ENCODE peak calls at places on chromosomes 2 and 18, in six cellular contexts. One of them, this sample, is unnamed.

GRCh38 chr2:227192491-227192890 is 28.1 kb downstream of the COL4A3 start:
- DNase-seq in GM06990: no peak
- DNase-seq in AG04450: no peak
- DNase-seq in activated effector memory CD4-positive, alpha-beta T cell treated with anti-CD3 and anti-CD28 coated beads, Interleukin-2, amount 50 U/mL, for 16 hours: no peak
- DNase-seq in CD8-positive, alpha-beta memory T cell: no peak
- DNase-seq in CD8-positive, alpha-beta T cell: no peak
- DNase-seq in this sample: no peak

GRCh38 chr18:48018806-48019295 is 88.4 kb upstream of the SMAD2 start:
- DNase-seq in CD8-positive, alpha-beta memory T cell: no peak
- DNase-seq in CD8-positive, alpha-beta T cell: no peak
- DNase-seq in GM06990: no peak
- DNase-seq in AG04450: no peak
- DNase-seq in activated effector memory CD4-positive, alpha-beta T cell treated with anti-CD3 and anti-CD28 coated beads, Interleukin-2, amount 50 U/mL, for 16 hours: peak
- DNase-seq in this sample: peak

GRCh38 chr2:44668336-44668735 is 273.2 kb upstream of the SIX3 start:
- DNase-seq in activated effector memory CD4-positive, alpha-beta T cell treated with anti-CD3 and anti-CD28 coated beads, Interleukin-2, amount 50 U/mL, for 16 hours: no peak
- DNase-seq in CD8-positive, alpha-beta T cell: no peak
- DNase-seq in GM06990: peak
- DNase-seq in AG04450: no peak
- DNase-seq in CD8-positive, alpha-beta memory T cell: no peak
- DNase-seq in this sample: peak

GRCh38 chr18:8673276-8674209 is 31.8 kb upstream of the MTCL1 start:
- DNase-seq in AG04450: no peak
- DNase-seq in CD8-positive, alpha-beta T cell: no peak
- DNase-seq in GM06990: no peak
- DNase-seq in activated effector memory CD4-positive, alpha-beta T cell treated with anti-CD3 and anti-CD28 coated beads, Interleukin-2, amount 50 U/mL, for 16 hours: no peak
- DNase-seq in CD8-positive, alpha-beta memory T cell: no peak
- DNase-seq in this sample: no peak

GRCh38 chr18:57141208-57142129 is 5.4 kb upstream of the BOD1L2 start:
- DNase-seq in CD8-positive, alpha-beta T cell: no peak
- DNase-seq in activated effector memory CD4-positive, alpha-beta T cell treated with anti-CD3 and anti-CD28 coated beads, Interleukin-2, amount 50 U/mL, for 16 hours: no peak
- DNase-seq in AG04450: no peak
- DNase-seq in GM06990: no peak
- DNase-seq in CD8-positive, alpha-beta memory T cell: no peak
- DNase-seq in this sample: no peak

GRCh38 chr2:66431840-66432511 is 2.9 kb upstream of the MEIS1 start:
- DNase-seq in CD8-positive, alpha-beta T cell: no peak
- DNase-seq in AG04450: no peak
- DNase-seq in activated effector memory CD4-positive, alpha-beta T cell treated with anti-CD3 and anti-CD28 coated beads, Interleukin-2, amount 50 U/mL, for 16 hours: no peak
- DNase-seq in GM06990: no peak
- DNase-seq in CD8-positive, alpha-beta memory T cell: no peak
- DNase-seq in this sample: no peak

GRCh38 chr2:75277111-75277510 is 77.8 kb upstream of the TACR1 start:
- DNase-seq in AG04450: no peak
- DNase-seq in CD8-positive, alpha-beta T cell: no peak
- DNase-seq in GM06990: no peak
- DNase-seq in CD8-positive, alpha-beta memory T cell: no peak
- DNase-seq in activated effector memory CD4-positive, alpha-beta T cell treated with anti-CD3 and anti-CD28 coated beads, Interleukin-2, amount 50 U/mL, for 16 hours: no peak
- DNase-seq in this sample: peak

GRCh38 chr2:120599656-120600055 is 136.0 kb upstream of the GLI2 start:
- DNase-seq in CD8-positive, alpha-beta T cell: no peak
- DNase-seq in CD8-positive, alpha-beta memory T cell: no peak
- DNase-seq in activated effector memory CD4-positive, alpha-beta T cell treated with anti-CD3 and anti-CD28 coated beads, Interleukin-2, amount 50 U/mL, for 16 hours: no peak
- DNase-seq in GM06990: no peak
- DNase-seq in AG04450: no peak
- DNase-seq in this sample: no peak

GRCh38 chr2:86105252-86105968 is at the start of gene POLR1A:
- DNase-seq in activated effector memory CD4-positive, alpha-beta T cell treated with anti-CD3 and anti-CD28 coated beads, Interleukin-2, amount 50 U/mL, for 16 hours: peak
- DNase-seq in GM06990: peak
- DNase-seq in CD8-positive, alpha-beta memory T cell: peak
- DNase-seq in CD8-positive, alpha-beta T cell: peak
- DNase-seq in AG04450: peak
- DNase-seq in this sample: peak

GRCh38 chr2:240296611-240297552 is 138.6 kb upstream of the GPC1 start:
- DNase-seq in activated effector memory CD4-positive, alpha-beta T cell treated with anti-CD3 and anti-CD28 coated beads, Interleukin-2, amount 50 U/mL, for 16 hours: peak
- DNase-seq in GM06990: no peak
- DNase-seq in AG04450: no peak
- DNase-seq in CD8-positive, alpha-beta memory T cell: no peak
- DNase-seq in CD8-positive, alpha-beta T cell: no peak
- DNase-seq in this sample: no peak

GRCh38 chr2:238955648-238956531 is 108.0 kb downstream of the TWIST2 start:
- DNase-seq in CD8-positive, alpha-beta memory T cell: no peak
- DNase-seq in CD8-positive, alpha-beta T cell: no peak
- DNase-seq in AG04450: no peak
- DNase-seq in activated effector memory CD4-positive, alpha-beta T cell treated with anti-CD3 and anti-CD28 coated beads, Interleukin-2, amount 50 U/mL, for 16 hours: no peak
- DNase-seq in GM06990: no peak
- DNase-seq in this sample: peak

GRCh38 chr2:84257871-84258270 is 201.2 kb downstream of the SUCLG1 start:
- DNase-seq in GM06990: no peak
- DNase-seq in CD8-positive, alpha-beta T cell: no peak
- DNase-seq in AG04450: no peak
- DNase-seq in activated effector memory CD4-positive, alpha-beta T cell treated with anti-CD3 and anti-CD28 coated beads, Interleukin-2, amount 50 U/mL, for 16 hours: no peak
- DNase-seq in CD8-positive, alpha-beta memory T cell: no peak
- DNase-seq in this sample: peak

GRCh38 chr2:85455552-85456090 is 37.1 kb downstream of the SH2D6 start:
- DNase-seq in CD8-positive, alpha-beta memory T cell: no peak
- DNase-seq in AG04450: no peak
- DNase-seq in activated effector memory CD4-positive, alpha-beta T cell treated with anti-CD3 and anti-CD28 coated beads, Interleukin-2, amount 50 U/mL, for 16 hours: no peak
- DNase-seq in CD8-positive, alpha-beta T cell: no peak
- DNase-seq in GM06990: no peak
- DNase-seq in this sample: no peak

GRCh38 chr2:233429175-233429897 is 75.0 kb downstream of the DGKD start:
- DNase-seq in activated effector memory CD4-positive, alpha-beta T cell treated with anti-CD3 and anti-CD28 coated beads, Interleukin-2, amount 50 U/mL, for 16 hours: peak
- DNase-seq in GM06990: no peak
- DNase-seq in CD8-positive, alpha-beta memory T cell: no peak
- DNase-seq in AG04450: no peak
- DNase-seq in CD8-positive, alpha-beta T cell: no peak
- DNase-seq in this sample: no peak

GRCh38 chr2:204177977-204178522 is 241.5 kb downstream of the ICOS start:
- DNase-seq in AG04450: no peak
- DNase-seq in CD8-positive, alpha-beta T cell: peak
- DNase-seq in activated effector memory CD4-positive, alpha-beta T cell treated with anti-CD3 and anti-CD28 coated beads, Interleukin-2, amount 50 U/mL, for 16 hours: peak
- DNase-seq in CD8-positive, alpha-beta memory T cell: peak
- DNase-seq in GM06990: no peak
- DNase-seq in this sample: peak

GRCh38 chr2:48131503-48132293 is 225.4 kb upstream of the FBXO11 start:
- DNase-seq in CD8-positive, alpha-beta T cell: no peak
- DNase-seq in GM06990: no peak
- DNase-seq in AG04450: no peak
- DNase-seq in CD8-positive, alpha-beta memory T cell: no peak
- DNase-seq in activated effector memory CD4-positive, alpha-beta T cell treated with anti-CD3 and anti-CD28 coated beads, Interleukin-2, amount 50 U/mL, for 16 hours: no peak
- DNase-seq in this sample: peak

GRCh38 chr2:25606892-25607291 is 66.5 kb downstream of the DTNB start:
- DNase-seq in GM06990: no peak
- DNase-seq in activated effector memory CD4-positive, alpha-beta T cell treated with anti-CD3 and anti-CD28 coated beads, Interleukin-2, amount 50 U/mL, for 16 hours: no peak
- DNase-seq in AG04450: no peak
- DNase-seq in CD8-positive, alpha-beta T cell: no peak
- DNase-seq in CD8-positive, alpha-beta memory T cell: no peak
- DNase-seq in this sample: peak

GRCh38 chr18:76487782-76488181 is 7.3 kb downstream of the ZNF516 start:
- DNase-seq in CD8-positive, alpha-beta memory T cell: no peak
- DNase-seq in GM06990: no peak
- DNase-seq in AG04450: no peak
- DNase-seq in activated effector memory CD4-positive, alpha-beta T cell treated with anti-CD3 and anti-CD28 coated beads, Interleukin-2, amount 50 U/mL, for 16 hours: no peak
- DNase-seq in CD8-positive, alpha-beta T cell: no peak
- DNase-seq in this sample: peak

GRCh38 chr2:36322108-36322507 is 33.5 kb upstream of the CRIM1 start:
- DNase-seq in CD8-positive, alpha-beta T cell: no peak
- DNase-seq in AG04450: no peak
- DNase-seq in activated effector memory CD4-positive, alpha-beta T cell treated with anti-CD3 and anti-CD28 coated beads, Interleukin-2, amount 50 U/mL, for 16 hours: no peak
- DNase-seq in CD8-positive, alpha-beta memory T cell: no peak
- DNase-seq in GM06990: no peak
- DNase-seq in this sample: peak

GRCh38 chr2:170307988-170308387 is 130.0 kb downstream of the MYO3B start:
- DNase-seq in CD8-positive, alpha-beta memory T cell: no peak
- DNase-seq in activated effector memory CD4-positive, alpha-beta T cell treated with anti-CD3 and anti-CD28 coated beads, Interleukin-2, amount 50 U/mL, for 16 hours: no peak
- DNase-seq in GM06990: no peak
- DNase-seq in CD8-positive, alpha-beta T cell: no peak
- DNase-seq in AG04450: no peak
- DNase-seq in this sample: no peak

GRCh38 chr2:235468978-235469694 is 24.7 kb upstream of the AGAP1 start:
- DNase-seq in CD8-positive, alpha-beta T cell: no peak
- DNase-seq in GM06990: no peak
- DNase-seq in AG04450: peak
- DNase-seq in CD8-positive, alpha-beta memory T cell: no peak
- DNase-seq in activated effector memory CD4-positive, alpha-beta T cell treated with anti-CD3 and anti-CD28 coated beads, Interleukin-2, amount 50 U/mL, for 16 hours: no peak
- DNase-seq in this sample: peak

GRCh38 chr2:240165638-240166037 is 25.2 kb upstream of the OTOS start:
- DNase-seq in activated effector memory CD4-positive, alpha-beta T cell treated with anti-CD3 and anti-CD28 coated beads, Interleukin-2, amount 50 U/mL, for 16 hours: peak
- DNase-seq in AG04450: no peak
- DNase-seq in GM06990: no peak
- DNase-seq in CD8-positive, alpha-beta memory T cell: no peak
- DNase-seq in CD8-positive, alpha-beta T cell: no peak
- DNase-seq in this sample: no peak

GRCh38 chr2:150882751-150883520 is 378.7 kb downstream of the RBM43 start:
- DNase-seq in AG04450: no peak
- DNase-seq in activated effector memory CD4-positive, alpha-beta T cell treated with anti-CD3 and anti-CD28 coated beads, Interleukin-2, amount 50 U/mL, for 16 hours: no peak
- DNase-seq in GM06990: no peak
- DNase-seq in CD8-positive, alpha-beta T cell: no peak
- DNase-seq in CD8-positive, alpha-beta memory T cell: no peak
- DNase-seq in this sample: no peak

GRCh38 chr2:200702646-200703118 is 109.0 kb upstream of the BZW1 start:
- DNase-seq in CD8-positive, alpha-beta T cell: no peak
- DNase-seq in AG04450: no peak
- DNase-seq in CD8-positive, alpha-beta memory T cell: peak
- DNase-seq in GM06990: no peak
- DNase-seq in activated effector memory CD4-positive, alpha-beta T cell treated with anti-CD3 and anti-CD28 coated beads, Interleukin-2, amount 50 U/mL, for 16 hours: peak
- DNase-seq in this sample: no peak

GRCh38 chr2:36769106-36769505 is 72.6 kb downstream of the VIT start:
- DNase-seq in AG04450: no peak
- DNase-seq in CD8-positive, alpha-beta T cell: no peak
- DNase-seq in CD8-positive, alpha-beta memory T cell: no peak
- DNase-seq in activated effector memory CD4-positive, alpha-beta T cell treated with anti-CD3 and anti-CD28 coated beads, Interleukin-2, amount 50 U/mL, for 16 hours: no peak
- DNase-seq in GM06990: no peak
- DNase-seq in this sample: no peak

GRCh38 chr18:62445386-62445917 is 77.4 kb upstream of the ZCCHC2 start:
- DNase-seq in CD8-positive, alpha-beta T cell: no peak
- DNase-seq in GM06990: no peak
- DNase-seq in CD8-positive, alpha-beta memory T cell: no peak
- DNase-seq in activated effector memory CD4-positive, alpha-beta T cell treated with anti-CD3 and anti-CD28 coated beads, Interleukin-2, amount 50 U/mL, for 16 hours: no peak
- DNase-seq in AG04450: no peak
- DNase-seq in this sample: no peak

GRCh38 chr2:212538156-212539144 is at the start of gene ERBB4:
- DNase-seq in activated effector memory CD4-positive, alpha-beta T cell treated with anti-CD3 and anti-CD28 coated beads, Interleukin-2, amount 50 U/mL, for 16 hours: no peak
- DNase-seq in CD8-positive, alpha-beta T cell: no peak
- DNase-seq in CD8-positive, alpha-beta memory T cell: no peak
- DNase-seq in GM06990: peak
- DNase-seq in AG04450: no peak
- DNase-seq in this sample: peak

GRCh38 chr18:73407506-73407905 is 539.7 kb upstream of the NETO1 start:
- DNase-seq in AG04450: no peak
- DNase-seq in CD8-positive, alpha-beta T cell: no peak
- DNase-seq in activated effector memory CD4-positive, alpha-beta T cell treated with anti-CD3 and anti-CD28 coated beads, Interleukin-2, amount 50 U/mL, for 16 hours: no peak
- DNase-seq in GM06990: no peak
- DNase-seq in CD8-positive, alpha-beta memory T cell: no peak
- DNase-seq in this sample: no peak

GRCh38 chr18:7164610-7165009 is 47.0 kb upstream of the LAMA1 start:
- DNase-seq in activated effector memory CD4-positive, alpha-beta T cell treated with anti-CD3 and anti-CD28 coated beads, Interleukin-2, amount 50 U/mL, for 16 hours: no peak
- DNase-seq in CD8-positive, alpha-beta T cell: no peak
- DNase-seq in CD8-positive, alpha-beta memory T cell: no peak
- DNase-seq in GM06990: no peak
- DNase-seq in AG04450: no peak
- DNase-seq in this sample: peak

GRCh38 chr18:23935804-23936203 is 78.8 kb upstream of the TTC39C start:
- DNase-seq in CD8-positive, alpha-beta T cell: no peak
- DNase-seq in AG04450: no peak
- DNase-seq in CD8-positive, alpha-beta memory T cell: peak
- DNase-seq in activated effector memory CD4-positive, alpha-beta T cell treated with anti-CD3 and anti-CD28 coated beads, Interleukin-2, amount 50 U/mL, for 16 hours: no peak
- DNase-seq in GM06990: no peak
- DNase-seq in this sample: no peak

GRCh38 chr2:230209422-230210051 is 10.2 kb downstream of the SP110 start:
- DNase-seq in activated effector memory CD4-positive, alpha-beta T cell treated with anti-CD3 and anti-CD28 coated beads, Interleukin-2, amount 50 U/mL, for 16 hours: no peak
- DNase-seq in AG04450: no peak
- DNase-seq in CD8-positive, alpha-beta memory T cell: no peak
- DNase-seq in CD8-positive, alpha-beta T cell: no peak
- DNase-seq in GM06990: no peak
- DNase-seq in this sample: no peak

GRCh38 chr2:126657146-126657635 is 1.2 kb downstream of the GYPC start:
- DNase-seq in AG04450: peak
- DNase-seq in CD8-positive, alpha-beta memory T cell: peak
- DNase-seq in CD8-positive, alpha-beta T cell: peak
- DNase-seq in GM06990: peak
- DNase-seq in activated effector memory CD4-positive, alpha-beta T cell treated with anti-CD3 and anti-CD28 coated beads, Interleukin-2, amount 50 U/mL, for 16 hours: peak
- DNase-seq in this sample: peak

GRCh38 chr2:211331736-211332135 is 775.3 kb downstream of the CPS1 start:
- DNase-seq in GM06990: no peak
- DNase-seq in AG04450: no peak
- DNase-seq in CD8-positive, alpha-beta T cell: no peak
- DNase-seq in activated effector memory CD4-positive, alpha-beta T cell treated with anti-CD3 and anti-CD28 coated beads, Interleukin-2, amount 50 U/mL, for 16 hours: no peak
- DNase-seq in CD8-positive, alpha-beta memory T cell: no peak
- DNase-seq in this sample: no peak

GRCh38 chr2:153152036-153152435 is 326.5 kb downstream of the RPRM start:
- DNase-seq in CD8-positive, alpha-beta T cell: no peak
- DNase-seq in CD8-positive, alpha-beta memory T cell: no peak
- DNase-seq in GM06990: no peak
- DNase-seq in activated effector memory CD4-positive, alpha-beta T cell treated with anti-CD3 and anti-CD28 coated beads, Interleukin-2, amount 50 U/mL, for 16 hours: no peak
- DNase-seq in AG04450: no peak
- DNase-seq in this sample: no peak